ENCODE peak calls at places on chromosomes 5 and 9, in six cellular contexts. U, M, P, D, K and N are unnamed samples.

GRCh38 chr5:86749841-86750240 is 132.1 kb downstream of the COX7C start:
- DNase-seq in U (no peak), M (no peak), P (no peak), D (no peak), K (no peak), N (peak; percentile 35)

GRCh38 chr5:17436345-17436744 is 61.7 kb upstream of the TAF11L2 start:
- DNase-seq in U (no peak), M (no peak), P (no peak), D (no peak), K (peak; percentile 48), N (no peak)

GRCh38 chr9:92964607-92964975 is 17.3 kb downstream of the FGD3 start:
- DNase-seq in U (no peak), M (no peak), P (no peak), D (no peak), K (no peak), N (no peak)

GRCh38 chr9:35951736-35952135 is 6.2 kb downstream of the OR2S2 start:
- DNase-seq in U (no peak), M (no peak), P (no peak), D (no peak), K (no peak), N (peak; percentile 63)

GRCh38 chr5:36156124-36156601 is 4.3 kb downstream of the SKP2 start:
- DNase-seq in U (no peak), M (no peak), P (no peak), D (no peak), K (no peak), N (peak; percentile 98)

GRCh38 chr5:32538031-32538547 is 47.3 kb upstream of the SUB1 start:
- DNase-seq in U (peak; percentile 27), M (no peak), P (peak; percentile 62), D (no peak), K (no peak), N (no peak)

GRCh38 chr9:6575324-6575758 is 70.2 kb downstream of the GLDC start:
- DNase-seq in U (no peak), M (no peak), P (no peak), D (no peak), K (no peak), N (no peak)

GRCh38 chr9:94927762-94928158 is 201.3 kb downstream of the AOPEP start:
- DNase-seq in U (no peak), M (no peak), P (no peak), D (no peak), K (no peak), N (no peak)